ENCODE peak calls at places on chromosomes 13 and 19, in four cellular contexts. One of them, this sample, is unnamed.
A peak's percentile ranks its signal among the peaks of the same experiment; 100 is the strongest.

GRCh38 chr13:41315466-41316047 is 4.5 kb downstream of the NAA16 start:
- ATAC-seq in left colon: no peak
- ATAC-seq in central memory CD8-positive, alpha-beta T cell: no peak
- ATAC-seq in Right ventricle myocardium inferior: no peak
- ATAC-seq in this sample: no peak

GRCh38 chr13:96041326-96042092 is 11.7 kb downstream of the UGGT2 start:
- ATAC-seq in left colon: no peak
- ATAC-seq in Right ventricle myocardium inferior: no peak
- ATAC-seq in central memory CD8-positive, alpha-beta T cell: no peak
- ATAC-seq in this sample: no peak

GRCh38 chr13:32087955-32088747 is 56.6 kb downstream of the FRY start:
- ATAC-seq in Right ventricle myocardium inferior: no peak
- ATAC-seq in central memory CD8-positive, alpha-beta T cell: no peak
- ATAC-seq in left colon: no peak
- ATAC-seq in this sample: no peak

GRCh38 chr19:591099-591958 is 1.6 kb downstream of the HCN2 start:
- ATAC-seq in central memory CD8-positive, alpha-beta T cell: no peak
- ATAC-seq in left colon: peak; percentile 49
- ATAC-seq in Right ventricle myocardium inferior: peak; percentile 13
- ATAC-seq in this sample: no peak

GRCh38 chr19:6766357-6767080 is 716 bp downstream of the SH2D3A start:
- ATAC-seq in central memory CD8-positive, alpha-beta T cell: no peak
- ATAC-seq in left colon: peak; percentile 9
- ATAC-seq in Right ventricle myocardium inferior: no peak
- ATAC-seq in this sample: no peak

GRCh38 chr19:38842439-38843174 is 7.2 kb downstream of the HNRNPL start:
- ATAC-seq in left colon: peak; percentile 18
- ATAC-seq in Right ventricle myocardium inferior: no peak
- ATAC-seq in central memory CD8-positive, alpha-beta T cell: peak; percentile 88
- ATAC-seq in this sample: no peak

GRCh38 chr13:21054313-21054712 is 7.1 kb downstream of the LATS2 start:
- ATAC-seq in central memory CD8-positive, alpha-beta T cell: no peak
- ATAC-seq in left colon: no peak
- ATAC-seq in Right ventricle myocardium inferior: no peak
- ATAC-seq in this sample: no peak

GRCh38 chr13:26480246-26480855 is 77.1 kb upstream of the WASF3 start:
- ATAC-seq in Right ventricle myocardium inferior: no peak
- ATAC-seq in central memory CD8-positive, alpha-beta T cell: no peak
- ATAC-seq in left colon: peak; percentile 92
- ATAC-seq in this sample: no peak

GRCh38 chr13:29901714-29902631 is 51.6 kb upstream of the UBL3 start:
- ATAC-seq in left colon: peak; percentile 78
- ATAC-seq in Right ventricle myocardium inferior: no peak
- ATAC-seq in central memory CD8-positive, alpha-beta T cell: peak; percentile 96
- ATAC-seq in this sample: no peak

GRCh38 chr19:13505761-13506549 is at the start of gene CACNA1A:
- ATAC-seq in Right ventricle myocardium inferior: no peak
- ATAC-seq in central memory CD8-positive, alpha-beta T cell: no peak
- ATAC-seq in left colon: no peak
- ATAC-seq in this sample: no peak

GRCh38 chr19:41304706-41305483 is 5.1 kb upstream of the CCDC97 start:
- ATAC-seq in Right ventricle myocardium inferior: no peak
- ATAC-seq in left colon: no peak
- ATAC-seq in central memory CD8-positive, alpha-beta T cell: no peak
- ATAC-seq in this sample: no peak

GRCh38 chr13:97583884-97584497 is 150.0 kb downstream of the RAP2A start:
- ATAC-seq in left colon: no peak
- ATAC-seq in Right ventricle myocardium inferior: no peak
- ATAC-seq in central memory CD8-positive, alpha-beta T cell: no peak
- ATAC-seq in this sample: no peak

GRCh38 chr19:18859676-18860301 is 28.0 kb downstream of the UPF1 start:
- ATAC-seq in left colon: no peak
- ATAC-seq in central memory CD8-positive, alpha-beta T cell: no peak
- ATAC-seq in Right ventricle myocardium inferior: no peak
- ATAC-seq in this sample: peak; percentile 46

GRCh38 chr13:76759877-76760276 is 126.3 kb downstream of the KCTD12 start:
- ATAC-seq in left colon: no peak
- ATAC-seq in Right ventricle myocardium inferior: no peak
- ATAC-seq in central memory CD8-positive, alpha-beta T cell: no peak
- ATAC-seq in this sample: no peak

GRCh38 chr19:43739419-43739818 is 15.3 kb downstream of the SMG9 start:
- ATAC-seq in Right ventricle myocardium inferior: no peak
- ATAC-seq in central memory CD8-positive, alpha-beta T cell: no peak
- ATAC-seq in left colon: peak; percentile 86
- ATAC-seq in this sample: no peak

GRCh38 chr13:75181906-75182305 is 300.1 kb downstream of the TBC1D4 start:
- ATAC-seq in central memory CD8-positive, alpha-beta T cell: no peak
- ATAC-seq in Right ventricle myocardium inferior: no peak
- ATAC-seq in left colon: no peak
- ATAC-seq in this sample: no peak

This sample was measured in gastroesophageal sphincter.